ENCODE peak calls at places on chromosomes 3 and 15, in eight cellular contexts. One of them, this sample, is unnamed.

GRCh38 chr15:81362790-81363189 is 11.2 kb downstream of the TMC3 start:
- DNase-seq in activated CD4-positive, alpha-beta T cell treated with anti-CD3 and anti-CD28 coated beads, Interleukin-2, amount 10 ng/mL, durations not matched to agents 7 days and 5 days: no peak
- DNase-seq in skeletal muscle cell: no peak
- DNase-seq in posterior cingulate gyrus: no peak
- DNase-seq in left lung: no peak
- DNase-seq in cerebellar cortex: no peak
- DNase-seq in effector memory CD4-positive, alpha-beta T cell: no peak
- DNase-seq in C1 segment of cervical spinal cord: no peak
- DNase-seq in this sample: no peak

GRCh38 chr15:90762109-90762508 is 45.0 kb downstream of the BLM start:
- DNase-seq in posterior cingulate gyrus: no peak
- DNase-seq in skeletal muscle cell: peak
- DNase-seq in C1 segment of cervical spinal cord: no peak
- DNase-seq in activated CD4-positive, alpha-beta T cell treated with anti-CD3 and anti-CD28 coated beads, Interleukin-2, amount 10 ng/mL, durations not matched to agents 7 days and 5 days: no peak
- DNase-seq in left lung: peak
- DNase-seq in effector memory CD4-positive, alpha-beta T cell: no peak
- DNase-seq in cerebellar cortex: no peak
- DNase-seq in this sample: no peak

GRCh38 chr3:175105066-175105465 is 245.9 kb downstream of the NAALADL2 start:
- DNase-seq in activated CD4-positive, alpha-beta T cell treated with anti-CD3 and anti-CD28 coated beads, Interleukin-2, amount 10 ng/mL, durations not matched to agents 7 days and 5 days: no peak
- DNase-seq in left lung: no peak
- DNase-seq in C1 segment of cervical spinal cord: no peak
- DNase-seq in skeletal muscle cell: no peak
- DNase-seq in posterior cingulate gyrus: no peak
- DNase-seq in cerebellar cortex: no peak
- DNase-seq in effector memory CD4-positive, alpha-beta T cell: no peak
- DNase-seq in this sample: no peak

GRCh38 chr3:13023251-13024055 is 49.8 kb downstream of the IQSEC1 start:
- DNase-seq in posterior cingulate gyrus: no peak
- DNase-seq in activated CD4-positive, alpha-beta T cell treated with anti-CD3 and anti-CD28 coated beads, Interleukin-2, amount 10 ng/mL, durations not matched to agents 7 days and 5 days: no peak
- DNase-seq in cerebellar cortex: no peak
- DNase-seq in C1 segment of cervical spinal cord: no peak
- DNase-seq in effector memory CD4-positive, alpha-beta T cell: no peak
- DNase-seq in left lung: peak
- DNase-seq in skeletal muscle cell: no peak
- DNase-seq in this sample: no peak

GRCh38 chr3:1666865-1667264 is 431.8 kb upstream of the CNTN4 start:
- DNase-seq in cerebellar cortex: no peak
- DNase-seq in left lung: no peak
- DNase-seq in activated CD4-positive, alpha-beta T cell treated with anti-CD3 and anti-CD28 coated beads, Interleukin-2, amount 10 ng/mL, durations not matched to agents 7 days and 5 days: no peak
- DNase-seq in C1 segment of cervical spinal cord: no peak
- DNase-seq in skeletal muscle cell: no peak
- DNase-seq in effector memory CD4-positive, alpha-beta T cell: no peak
- DNase-seq in posterior cingulate gyrus: no peak
- DNase-seq in this sample: no peak

GRCh38 chr3:147661916-147662315 is 252.8 kb downstream of the ZIC1 start:
- DNase-seq in C1 segment of cervical spinal cord: no peak
- DNase-seq in posterior cingulate gyrus: no peak
- DNase-seq in cerebellar cortex: no peak
- DNase-seq in skeletal muscle cell: no peak
- DNase-seq in left lung: no peak
- DNase-seq in effector memory CD4-positive, alpha-beta T cell: no peak
- DNase-seq in activated CD4-positive, alpha-beta T cell treated with anti-CD3 and anti-CD28 coated beads, Interleukin-2, amount 10 ng/mL, durations not matched to agents 7 days and 5 days: no peak
- DNase-seq in this sample: no peak

GRCh38 chr15:59119625-59120024 is 14.7 kb downstream of the CCNB2 start:
- DNase-seq in cerebellar cortex: no peak
- DNase-seq in posterior cingulate gyrus: no peak
- DNase-seq in left lung: no peak
- DNase-seq in C1 segment of cervical spinal cord: no peak
- DNase-seq in skeletal muscle cell: no peak
- DNase-seq in effector memory CD4-positive, alpha-beta T cell: no peak
- DNase-seq in activated CD4-positive, alpha-beta T cell treated with anti-CD3 and anti-CD28 coated beads, Interleukin-2, amount 10 ng/mL, durations not matched to agents 7 days and 5 days: no peak
- DNase-seq in this sample: no peak

GRCh38 chr3:107432013-107432515 is 54.8 kb downstream of the CCDC54 start:
- DNase-seq in activated CD4-positive, alpha-beta T cell treated with anti-CD3 and anti-CD28 coated beads, Interleukin-2, amount 10 ng/mL, durations not matched to agents 7 days and 5 days: no peak
- DNase-seq in cerebellar cortex: peak
- DNase-seq in left lung: peak
- DNase-seq in posterior cingulate gyrus: no peak
- DNase-seq in effector memory CD4-positive, alpha-beta T cell: no peak
- DNase-seq in C1 segment of cervical spinal cord: no peak
- DNase-seq in skeletal muscle cell: no peak
- DNase-seq in this sample: no peak

GRCh38 chr15:33045066-33045810 is 149.3 kb downstream of the FMN1 start:
- DNase-seq in activated CD4-positive, alpha-beta T cell treated with anti-CD3 and anti-CD28 coated beads, Interleukin-2, amount 10 ng/mL, durations not matched to agents 7 days and 5 days: no peak
- DNase-seq in skeletal muscle cell: no peak
- DNase-seq in C1 segment of cervical spinal cord: no peak
- DNase-seq in cerebellar cortex: no peak
- DNase-seq in posterior cingulate gyrus: no peak
- DNase-seq in left lung: no peak
- DNase-seq in effector memory CD4-positive, alpha-beta T cell: no peak
- DNase-seq in this sample: no peak

GRCh38 chr3:169619793-169620192 is 43.7 kb downstream of the MECOM start:
- DNase-seq in C1 segment of cervical spinal cord: no peak
- DNase-seq in posterior cingulate gyrus: no peak
- DNase-seq in skeletal muscle cell: no peak
- DNase-seq in cerebellar cortex: no peak
- DNase-seq in effector memory CD4-positive, alpha-beta T cell: no peak
- DNase-seq in activated CD4-positive, alpha-beta T cell treated with anti-CD3 and anti-CD28 coated beads, Interleukin-2, amount 10 ng/mL, durations not matched to agents 7 days and 5 days: no peak
- DNase-seq in left lung: no peak
- DNase-seq in this sample: no peak

GRCh38 chr3:175956964-175957363 is 1097.8 kb downstream of the NAALADL2 start:
- DNase-seq in activated CD4-positive, alpha-beta T cell treated with anti-CD3 and anti-CD28 coated beads, Interleukin-2, amount 10 ng/mL, durations not matched to agents 7 days and 5 days: no peak
- DNase-seq in effector memory CD4-positive, alpha-beta T cell: no peak
- DNase-seq in left lung: no peak
- DNase-seq in cerebellar cortex: peak
- DNase-seq in skeletal muscle cell: no peak
- DNase-seq in posterior cingulate gyrus: no peak
- DNase-seq in C1 segment of cervical spinal cord: no peak
- DNase-seq in this sample: no peak

GRCh38 chr3:23987376-23987775 is 42.3 kb downstream of the NR1D2 start:
- DNase-seq in cerebellar cortex: no peak
- DNase-seq in C1 segment of cervical spinal cord: no peak
- DNase-seq in effector memory CD4-positive, alpha-beta T cell: no peak
- DNase-seq in posterior cingulate gyrus: no peak
- DNase-seq in skeletal muscle cell: no peak
- DNase-seq in left lung: no peak
- DNase-seq in activated CD4-positive, alpha-beta T cell treated with anti-CD3 and anti-CD28 coated beads, Interleukin-2, amount 10 ng/mL, durations not matched to agents 7 days and 5 days: no peak
- DNase-seq in this sample: no peak

GRCh38 chr3:126476976-126477330 is 1.3 kb upstream of the ZXDC start:
- DNase-seq in posterior cingulate gyrus: no peak
- DNase-seq in C1 segment of cervical spinal cord: no peak
- DNase-seq in activated CD4-positive, alpha-beta T cell treated with anti-CD3 and anti-CD28 coated beads, Interleukin-2, amount 10 ng/mL, durations not matched to agents 7 days and 5 days: no peak
- DNase-seq in effector memory CD4-positive, alpha-beta T cell: no peak
- DNase-seq in cerebellar cortex: no peak
- DNase-seq in left lung: no peak
- DNase-seq in skeletal muscle cell: no peak
- DNase-seq in this sample: no peak

GRCh38 chr3:5053021-5053831 is 68.9 kb upstream of the ARL8B start:
- DNase-seq in left lung: peak
- DNase-seq in posterior cingulate gyrus: no peak
- DNase-seq in skeletal muscle cell: peak
- DNase-seq in C1 segment of cervical spinal cord: no peak
- DNase-seq in activated CD4-positive, alpha-beta T cell treated with anti-CD3 and anti-CD28 coated beads, Interleukin-2, amount 10 ng/mL, durations not matched to agents 7 days and 5 days: no peak
- DNase-seq in effector memory CD4-positive, alpha-beta T cell: no peak
- DNase-seq in cerebellar cortex: no peak
- DNase-seq in this sample: no peak

GRCh38 chr3:184543848-184544512 is 17.6 kb upstream of the EPHB3 start:
- DNase-seq in cerebellar cortex: peak
- DNase-seq in effector memory CD4-positive, alpha-beta T cell: peak
- DNase-seq in posterior cingulate gyrus: peak
- DNase-seq in C1 segment of cervical spinal cord: no peak
- DNase-seq in left lung: peak
- DNase-seq in activated CD4-positive, alpha-beta T cell treated with anti-CD3 and anti-CD28 coated beads, Interleukin-2, amount 10 ng/mL, durations not matched to agents 7 days and 5 days: peak
- DNase-seq in skeletal muscle cell: no peak
- DNase-seq in this sample: peak

GRCh38 chr15:40982855-40983254 is 29.6 kb downstream of the CHAC1 start:
- DNase-seq in posterior cingulate gyrus: no peak
- DNase-seq in activated CD4-positive, alpha-beta T cell treated with anti-CD3 and anti-CD28 coated beads, Interleukin-2, amount 10 ng/mL, durations not matched to agents 7 days and 5 days: no peak
- DNase-seq in skeletal muscle cell: no peak
- DNase-seq in cerebellar cortex: no peak
- DNase-seq in C1 segment of cervical spinal cord: no peak
- DNase-seq in effector memory CD4-positive, alpha-beta T cell: no peak
- DNase-seq in left lung: no peak
- DNase-seq in this sample: no peak

GRCh38 chr3:141302364-141303141 is 65.8 kb upstream of the ZBTB38 start:
- DNase-seq in activated CD4-positive, alpha-beta T cell treated with anti-CD3 and anti-CD28 coated beads, Interleukin-2, amount 10 ng/mL, durations not matched to agents 7 days and 5 days: no peak
- DNase-seq in C1 segment of cervical spinal cord: no peak
- DNase-seq in effector memory CD4-positive, alpha-beta T cell: no peak
- DNase-seq in posterior cingulate gyrus: no peak
- DNase-seq in skeletal muscle cell: peak
- DNase-seq in cerebellar cortex: no peak
- DNase-seq in left lung: no peak
- DNase-seq in this sample: no peak

GRCh38 chr15:40274350-40275274 is 8.3 kb downstream of the ANKRD63 start:
- DNase-seq in activated CD4-positive, alpha-beta T cell treated with anti-CD3 and anti-CD28 coated beads, Interleukin-2, amount 10 ng/mL, durations not matched to agents 7 days and 5 days: peak
- DNase-seq in C1 segment of cervical spinal cord: peak
- DNase-seq in posterior cingulate gyrus: peak
- DNase-seq in left lung: peak
- DNase-seq in skeletal muscle cell: peak
- DNase-seq in effector memory CD4-positive, alpha-beta T cell: peak
- DNase-seq in cerebellar cortex: peak
- DNase-seq in this sample: no peak

GRCh38 chr3:65742914-65743313 is 295.8 kb downstream of the MAGI1 start:
- DNase-seq in skeletal muscle cell: no peak
- DNase-seq in cerebellar cortex: no peak
- DNase-seq in posterior cingulate gyrus: no peak
- DNase-seq in C1 segment of cervical spinal cord: no peak
- DNase-seq in effector memory CD4-positive, alpha-beta T cell: no peak
- DNase-seq in left lung: no peak
- DNase-seq in activated CD4-positive, alpha-beta T cell treated with anti-CD3 and anti-CD28 coated beads, Interleukin-2, amount 10 ng/mL, durations not matched to agents 7 days and 5 days: no peak
- DNase-seq in this sample: no peak

GRCh38 chr3:149224736-149225594 is 3.3 kb upstream of the CP start:
- DNase-seq in effector memory CD4-positive, alpha-beta T cell: peak
- DNase-seq in C1 segment of cervical spinal cord: no peak
- DNase-seq in activated CD4-positive, alpha-beta T cell treated with anti-CD3 and anti-CD28 coated beads, Interleukin-2, amount 10 ng/mL, durations not matched to agents 7 days and 5 days: peak
- DNase-seq in left lung: no peak
- DNase-seq in skeletal muscle cell: peak
- DNase-seq in posterior cingulate gyrus: no peak
- DNase-seq in cerebellar cortex: peak
- DNase-seq in this sample: no peak

GRCh38 chr15:67025719-67026118 is 39.7 kb upstream of the SMAD3 start:
- DNase-seq in cerebellar cortex: no peak
- DNase-seq in effector memory CD4-positive, alpha-beta T cell: no peak
- DNase-seq in left lung: peak
- DNase-seq in posterior cingulate gyrus: no peak
- DNase-seq in skeletal muscle cell: no peak
- DNase-seq in activated CD4-positive, alpha-beta T cell treated with anti-CD3 and anti-CD28 coated beads, Interleukin-2, amount 10 ng/mL, durations not matched to agents 7 days and 5 days: no peak
- DNase-seq in C1 segment of cervical spinal cord: no peak
- DNase-seq in this sample: no peak

GRCh38 chr3:153528473-153528872 is 366.4 kb downstream of the RAP2B start:
- DNase-seq in cerebellar cortex: no peak
- DNase-seq in activated CD4-positive, alpha-beta T cell treated with anti-CD3 and anti-CD28 coated beads, Interleukin-2, amount 10 ng/mL, durations not matched to agents 7 days and 5 days: no peak
- DNase-seq in posterior cingulate gyrus: no peak
- DNase-seq in C1 segment of cervical spinal cord: no peak
- DNase-seq in effector memory CD4-positive, alpha-beta T cell: no peak
- DNase-seq in left lung: no peak
- DNase-seq in skeletal muscle cell: no peak
- DNase-seq in this sample: no peak

GRCh38 chr3:33355611-33356010 is 78.4 kb downstream of the FBXL2 start:
- DNase-seq in posterior cingulate gyrus: no peak
- DNase-seq in cerebellar cortex: no peak
- DNase-seq in C1 segment of cervical spinal cord: no peak
- DNase-seq in left lung: no peak
- DNase-seq in effector memory CD4-positive, alpha-beta T cell: no peak
- DNase-seq in activated CD4-positive, alpha-beta T cell treated with anti-CD3 and anti-CD28 coated beads, Interleukin-2, amount 10 ng/mL, durations not matched to agents 7 days and 5 days: no peak
- DNase-seq in skeletal muscle cell: no peak
- DNase-seq in this sample: no peak

GRCh38 chr3:109384164-109384563 is 46.8 kb upstream of the DPPA4 start:
- DNase-seq in effector memory CD4-positive, alpha-beta T cell: no peak
- DNase-seq in skeletal muscle cell: no peak
- DNase-seq in left lung: no peak
- DNase-seq in activated CD4-positive, alpha-beta T cell treated with anti-CD3 and anti-CD28 coated beads, Interleukin-2, amount 10 ng/mL, durations not matched to agents 7 days and 5 days: no peak
- DNase-seq in cerebellar cortex: no peak
- DNase-seq in posterior cingulate gyrus: no peak
- DNase-seq in C1 segment of cervical spinal cord: no peak
- DNase-seq in this sample: no peak

GRCh38 chr15:74873756-74874424 is 725 bp upstream of the SCAMP2 start:
- DNase-seq in effector memory CD4-positive, alpha-beta T cell: no peak
- DNase-seq in C1 segment of cervical spinal cord: no peak
- DNase-seq in skeletal muscle cell: no peak
- DNase-seq in cerebellar cortex: no peak
- DNase-seq in posterior cingulate gyrus: no peak
- DNase-seq in activated CD4-positive, alpha-beta T cell treated with anti-CD3 and anti-CD28 coated beads, Interleukin-2, amount 10 ng/mL, durations not matched to agents 7 days and 5 days: no peak
- DNase-seq in left lung: no peak
- DNase-seq in this sample: no peak

GRCh38 chr3:168034152-168034928 is 61.4 kb downstream of the GOLIM4 start:
- DNase-seq in C1 segment of cervical spinal cord: no peak
- DNase-seq in effector memory CD4-positive, alpha-beta T cell: no peak
- DNase-seq in activated CD4-positive, alpha-beta T cell treated with anti-CD3 and anti-CD28 coated beads, Interleukin-2, amount 10 ng/mL, durations not matched to agents 7 days and 5 days: no peak
- DNase-seq in skeletal muscle cell: peak
- DNase-seq in cerebellar cortex: peak
- DNase-seq in posterior cingulate gyrus: no peak
- DNase-seq in left lung: no peak
- DNase-seq in this sample: no peak

GRCh38 chr3:173191611-173192010 is 50.6 kb upstream of the SPATA16 start:
- DNase-seq in effector memory CD4-positive, alpha-beta T cell: no peak
- DNase-seq in posterior cingulate gyrus: no peak
- DNase-seq in activated CD4-positive, alpha-beta T cell treated with anti-CD3 and anti-CD28 coated beads, Interleukin-2, amount 10 ng/mL, durations not matched to agents 7 days and 5 days: no peak
- DNase-seq in cerebellar cortex: no peak
- DNase-seq in C1 segment of cervical spinal cord: no peak
- DNase-seq in left lung: no peak
- DNase-seq in skeletal muscle cell: no peak
- DNase-seq in this sample: no peak

GRCh38 chr3:112752092-112752512 is 94.6 kb downstream of the CD200R1L start:
- DNase-seq in posterior cingulate gyrus: no peak
- DNase-seq in cerebellar cortex: no peak
- DNase-seq in left lung: no peak
- DNase-seq in skeletal muscle cell: no peak
- DNase-seq in effector memory CD4-positive, alpha-beta T cell: no peak
- DNase-seq in C1 segment of cervical spinal cord: no peak
- DNase-seq in activated CD4-positive, alpha-beta T cell treated with anti-CD3 and anti-CD28 coated beads, Interleukin-2, amount 10 ng/mL, durations not matched to agents 7 days and 5 days: no peak
- DNase-seq in this sample: no peak

GRCh38 chr15:45331977-45332376 is 46.4 kb downstream of the GATM start:
- DNase-seq in effector memory CD4-positive, alpha-beta T cell: no peak
- DNase-seq in posterior cingulate gyrus: no peak
- DNase-seq in skeletal muscle cell: no peak
- DNase-seq in activated CD4-positive, alpha-beta T cell treated with anti-CD3 and anti-CD28 coated beads, Interleukin-2, amount 10 ng/mL, durations not matched to agents 7 days and 5 days: no peak
- DNase-seq in left lung: no peak
- DNase-seq in C1 segment of cervical spinal cord: no peak
- DNase-seq in cerebellar cortex: no peak
- DNase-seq in this sample: no peak

GRCh38 chr3:111636506-111636905 is 41.4 kb upstream of the ZBED2 start:
- DNase-seq in activated CD4-positive, alpha-beta T cell treated with anti-CD3 and anti-CD28 coated beads, Interleukin-2, amount 10 ng/mL, durations not matched to agents 7 days and 5 days: no peak
- DNase-seq in C1 segment of cervical spinal cord: no peak
- DNase-seq in skeletal muscle cell: no peak
- DNase-seq in left lung: no peak
- DNase-seq in effector memory CD4-positive, alpha-beta T cell: no peak
- DNase-seq in posterior cingulate gyrus: no peak
- DNase-seq in cerebellar cortex: no peak
- DNase-seq in this sample: no peak

GRCh38 chr15:88802991-88803240 is 320 bp upstream of the ACAN start:
- DNase-seq in skeletal muscle cell: no peak
- DNase-seq in activated CD4-positive, alpha-beta T cell treated with anti-CD3 and anti-CD28 coated beads, Interleukin-2, amount 10 ng/mL, durations not matched to agents 7 days and 5 days: no peak
- DNase-seq in effector memory CD4-positive, alpha-beta T cell: no peak
- DNase-seq in posterior cingulate gyrus: no peak
- DNase-seq in C1 segment of cervical spinal cord: no peak
- DNase-seq in cerebellar cortex: no peak
- DNase-seq in left lung: no peak
- DNase-seq in this sample: no peak

GRCh38 chr15:86849563-86849962 is 769.9 kb downstream of the AGBL1 start:
- DNase-seq in C1 segment of cervical spinal cord: no peak
- DNase-seq in cerebellar cortex: peak
- DNase-seq in effector memory CD4-positive, alpha-beta T cell: no peak
- DNase-seq in activated CD4-positive, alpha-beta T cell treated with anti-CD3 and anti-CD28 coated beads, Interleukin-2, amount 10 ng/mL, durations not matched to agents 7 days and 5 days: no peak
- DNase-seq in skeletal muscle cell: no peak
- DNase-seq in left lung: no peak
- DNase-seq in posterior cingulate gyrus: no peak
- DNase-seq in this sample: no peak